ENCODE peak calls at places on chromosomes 3 and 15, in four cellular contexts. G, N, Y and K are unnamed samples.

GRCh38 chr3:184471439-184471838 is 90.1 kb upstream of the EPHB3 start:
- DNase-seq in G (no peak), N (no peak), Y (no peak), K (no peak)

GRCh38 chr3:132180337-132180791 is 136.8 kb upstream of the ACP3 start:
- DNase-seq in G (no peak), N (peak; percentile 30), Y (peak; percentile 71), K (peak; percentile 18)

GRCh38 chr15:64361259-64361658 is 5.3 kb upstream of the CSNK1G1 start:
- DNase-seq in G (no peak), N (no peak), Y (peak; percentile 35), K (no peak)

GRCh38 chr3:63967675-63968611 is 55.4 kb downstream of the PSMD6 start:
- DNase-seq in G (peak; percentile 44), N (peak; percentile 22), Y (peak; percentile 35), K (no peak)

GRCh38 chr15:29724026-29724425 is 98.2 kb downstream of the TJP1 start:
- DNase-seq in G (no peak), N (no peak), Y (no peak), K (no peak)

GRCh38 chr3:179949428-179949827 is 87.3 kb downstream of the PEX5L start:
- DNase-seq in G (no peak), N (no peak), Y (no peak), K (no peak)

GRCh38 chr3:167611718-167612117 is 42.0 kb downstream of the WDR49 start:
- DNase-seq in G (no peak), N (no peak), Y (no peak), K (no peak)

GRCh38 chr15:47586653-47587224 is 130.6 kb upstream of the SEMA6D start:
- DNase-seq in G (no peak), N (no peak), Y (no peak), K (no peak)

GRCh38 chr3:42214565-42215283 is 51.3 kb downstream of the CCK start:
- DNase-seq in G (no peak), N (peak; percentile 73), Y (no peak), K (peak; percentile 65)

GRCh38 chr15:62068071-62068786 is 1.5 kb downstream of the C2CD4A start:
- DNase-seq in G (peak; percentile 9), N (peak; percentile 57), Y (peak; percentile 16), K (peak; percentile 44)

GRCh38 chr3:97691354-97691753 is 73.2 kb upstream of the ARL6 start:
- DNase-seq in G (no peak), N (no peak), Y (no peak), K (no peak)

GRCh38 chr3:70916375-70917055 is 604.1 kb upstream of the MDFIC2 start:
- DNase-seq in G (no peak), N (no peak), Y (peak; percentile 2), K (no peak)

GRCh38 chr3:162641869-162642350 is 1145.3 kb downstream of the OTOL1 start:
- DNase-seq in G (no peak), N (no peak), Y (no peak), K (no peak)

GRCh38 chr3:135447478-135447877 is 518.0 kb upstream of the PPP2R3A start:
- DNase-seq in G (no peak), N (no peak), Y (no peak), K (no peak)

GRCh38 chr15:100570735-100571363 is 31.1 kb downstream of the LINS1 start:
- DNase-seq in G (no peak), N (peak; percentile 50), Y (no peak), K (peak; percentile 37)

GRCh38 chr3:123658118-123658859 is 73.4 kb upstream of the HACD2 start:
- DNase-seq in G (no peak), N (no peak), Y (no peak), K (no peak)

GRCh38 chr3:175150812-175151411 is 291.8 kb downstream of the NAALADL2 start:
- DNase-seq in G (no peak), N (no peak), Y (peak; percentile 96), K (no peak)

GRCh38 chr15:73368301-73369072 is at the start of gene HCN4:
- DNase-seq in G (no peak), N (peak; percentile 44), Y (peak; percentile 19), K (no peak)

GRCh38 chr3:79361748-79362378 is 405.9 kb downstream of the ROBO1 start:
- DNase-seq in G (no peak), N (peak; percentile 4), Y (peak; percentile 59), K (peak; percentile 20)

GRCh38 chr15:89628791-89629715 is 26.2 kb downstream of the KIF7 start:
- DNase-seq in G (no peak), N (peak; percentile 33), Y (no peak), K (peak; percentile 24)

GRCh38 chr15:64507293-64507802 is 47.0 kb downstream of the ZNF609 start:
- DNase-seq in G (peak; percentile 34), N (peak; percentile 52), Y (peak; percentile 20), K (peak; percentile 59)

GRCh38 chr15:74565381-74566085 is 24.5 kb downstream of the ARID3B start:
- DNase-seq in G (no peak), N (no peak), Y (no peak), K (no peak)

GRCh38 chr15:90890839-90891238 is 6.5 kb downstream of the FES start:
- DNase-seq in G (no peak), N (no peak), Y (no peak), K (no peak)

GRCh38 chr15:90892498-90893174 is 8.3 kb downstream of the FES start:
- DNase-seq in G (no peak), N (no peak), Y (no peak), K (no peak)

GRCh38 chr15:90892023-90892422 is 7.7 kb downstream of the FES start:
- DNase-seq in G (no peak), N (no peak), Y (no peak), K (no peak)

GRCh38 chr15:90889736-90890456 is 5.6 kb downstream of the FES start:
- DNase-seq in G (no peak), N (no peak), Y (no peak), K (no peak)

GRCh38 chr15:90891346-90891949 is 7.1 kb downstream of the FES start:
- DNase-seq in G (no peak), N (no peak), Y (no peak), K (no peak)
- TF ChIP-seq CTCF in G (no peak), N (no peak), Y (no peak), K (no peak)

GRCh38 chr15:70120954-70121655 is 23.4 kb upstream of the TLE3 start:
- DNase-seq in G (no peak), N (no peak), Y (no peak), K (no peak)

GRCh38 chr15:70118599-70118998 is 20.9 kb upstream of the TLE3 start:
- DNase-seq in G (no peak), N (no peak), Y (no peak), K (no peak)

GRCh38 chr15:70125605-70126004 is 27.9 kb upstream of the TLE3 start:
- DNase-seq in G (no peak), N (no peak), Y (no peak), K (no peak)

GRCh38 chr15:70120109-70120508 is 22.4 kb upstream of the TLE3 start:
- DNase-seq in G (no peak), N (no peak), Y (no peak), K (no peak)

GRCh38 chr15:70121656-70122297 is 24.1 kb upstream of the TLE3 start:
- DNase-seq in G (no peak), N (no peak), Y (peak; percentile 60), K (no peak)
- TF ChIP-seq CTCF in G (no peak), N (no peak), Y (peak; percentile 25), K (peak; percentile 15)

GRCh38 chr3:165339753-165340152 is 143.6 kb upstream of the SLITRK3 start:
- DNase-seq in G (no peak), N (no peak), Y (peak; percentile 42), K (no peak)
- TF ChIP-seq CTCF in G (no peak), N (no peak), Y (peak; percentile 59), K (no peak)

GRCh38 chr15:93974804-93975481 is 256.4 kb upstream of the MCTP2 start:
- DNase-seq in G (no peak), N (no peak), Y (peak; percentile 76), K (no peak)
- TF ChIP-seq CTCF in G (no peak), N (no peak), Y (peak; percentile 86), K (no peak)

GRCh38 chr3:107307205-107307604 is 70.0 kb upstream of the CCDC54 start:
- DNase-seq in G (no peak), N (no peak), Y (no peak), K (no peak)

GRCh38 chr3:107309312-107309711 is 67.9 kb upstream of the CCDC54 start:
- DNase-seq in G (no peak), N (no peak), Y (no peak), K (no peak)

GRCh38 chr3:107308716-107309115 is 68.5 kb upstream of the CCDC54 start:
- DNase-seq in G (no peak), N (no peak), Y (no peak), K (no peak)
- TF ChIP-seq CTCF in G (no peak), N (no peak), Y (no peak), K (no peak)

GRCh38 chr3:137204409-137204808 is 246.6 kb downstream of the IL20RB start:
- DNase-seq in G (no peak), N (no peak), Y (no peak), K (no peak)

GRCh38 chr3:137205394-137206060 is 247.7 kb downstream of the IL20RB start:
- DNase-seq in G (no peak), N (no peak), Y (no peak), K (no peak)

GRCh38 chr3:137201066-137201465 is 243.3 kb downstream of the IL20RB start:
- DNase-seq in G (no peak), N (no peak), Y (no peak), K (no peak)

GRCh38 chr3:137199678-137200077 is 241.9 kb downstream of the IL20RB start:
- DNase-seq in G (no peak), N (peak; percentile 39), Y (no peak), K (peak; percentile 38)

DNA sequence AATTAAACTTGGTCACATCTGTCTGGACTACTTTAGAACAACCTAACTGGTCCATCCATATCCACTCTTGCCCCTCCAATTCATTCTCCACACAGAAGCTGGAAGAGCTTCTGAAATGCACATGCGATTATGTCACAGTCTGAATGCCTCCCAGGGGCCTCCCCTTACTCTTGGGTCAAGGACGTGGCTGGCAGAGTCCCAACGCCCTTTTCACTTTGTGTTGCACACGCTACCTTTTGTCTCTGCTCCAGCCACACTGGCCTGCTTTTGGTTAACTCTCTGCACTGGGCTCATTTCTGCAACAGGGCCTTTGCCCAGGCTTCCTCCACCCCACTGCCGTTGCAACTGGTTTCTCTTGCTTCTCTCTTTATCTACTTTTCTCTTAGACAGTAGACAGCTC is 245.2 kb downstream of the IL20RB start:
- DNase-seq in G (no peak), N (no peak), Y (no peak), K (no peak)
- TF ChIP-seq CTCF in G (no peak), N (no peak), Y (no peak), K (no peak)